ENCODE peak calls at places on chromosomes 13 and 19, in five cellular contexts. One of them, this sample, is unnamed.

GRCh38 chr13:19169496-19169895 is 12.1 kb downstream of the TUBA3C start:
- DNase-seq in breast epithelium: no peak
- DNase-seq in lower lobe of right lung: no peak
- DNase-seq in epithelial cell of proximal tubule: no peak
- DNase-seq in bronchial epithelial cell: no peak
- DNase-seq in this sample: no peak

GRCh38 chr19:10295305-10295846 is 5.6 kb downstream of the ICAM5 start:
- DNase-seq in lower lobe of right lung: peak; percentile 86
- DNase-seq in epithelial cell of proximal tubule: no peak
- DNase-seq in breast epithelium: no peak
- DNase-seq in bronchial epithelial cell: no peak
- DNase-seq in this sample: no peak

GRCh38 chr19:6709549-6709948 is 10.9 kb downstream of the C3 start:
- DNase-seq in bronchial epithelial cell: no peak
- DNase-seq in epithelial cell of proximal tubule: no peak
- DNase-seq in breast epithelium: no peak
- DNase-seq in lower lobe of right lung: peak; percentile 37
- DNase-seq in this sample: no peak

GRCh38 chr19:974564-975257 is 9.4 kb upstream of the WDR18 start:
- DNase-seq in epithelial cell of proximal tubule: no peak
- DNase-seq in bronchial epithelial cell: no peak
- DNase-seq in breast epithelium: no peak
- DNase-seq in lower lobe of right lung: no peak
- DNase-seq in this sample: no peak

GRCh38 chr19:41991025-41991424 is 3.0 kb downstream of the ATP1A3 start:
- DNase-seq in bronchial epithelial cell: no peak
- DNase-seq in epithelial cell of proximal tubule: no peak
- DNase-seq in breast epithelium: no peak
- DNase-seq in lower lobe of right lung: no peak
- DNase-seq in this sample: no peak

GRCh38 chr19:4061683-4062575 is 4.8 kb downstream of the ZBTB7A start:
- DNase-seq in bronchial epithelial cell: peak; percentile 40
- DNase-seq in lower lobe of right lung: peak; percentile 74
- DNase-seq in breast epithelium: peak; percentile 78
- DNase-seq in epithelial cell of proximal tubule: no peak
- DNase-seq in this sample: peak; percentile 73

GRCh38 chr19:48741222-48741999 is 1.0 kb upstream of the RASIP1 start:
- DNase-seq in breast epithelium: no peak
- DNase-seq in bronchial epithelial cell: peak; percentile 32
- DNase-seq in epithelial cell of proximal tubule: no peak
- DNase-seq in lower lobe of right lung: no peak
- DNase-seq in this sample: peak; percentile 43

GRCh38 chr19:45716314-45717130 is 14.2 kb downstream of the FBXO46 start:
- DNase-seq in lower lobe of right lung: no peak
- DNase-seq in bronchial epithelial cell: peak; percentile 52
- DNase-seq in breast epithelium: peak; percentile 63
- DNase-seq in epithelial cell of proximal tubule: no peak
- DNase-seq in this sample: peak; percentile 51

GRCh38 chr19:18995804-18996241 is 37.5 kb downstream of the SUGP2 start:
- DNase-seq in epithelial cell of proximal tubule: peak; percentile 43
- DNase-seq in breast epithelium: no peak
- DNase-seq in bronchial epithelial cell: peak; percentile 64
- DNase-seq in lower lobe of right lung: peak; percentile 60
- DNase-seq in this sample: peak; percentile 66

GRCh38 chr13:51478418-51479198 is 25.8 kb upstream of the INTS6 start:
- DNase-seq in breast epithelium: no peak
- DNase-seq in lower lobe of right lung: no peak
- DNase-seq in bronchial epithelial cell: no peak
- DNase-seq in epithelial cell of proximal tubule: no peak
- DNase-seq in this sample: no peak

GRCh38 chr19:47228937-47229673 is 1.9 kb downstream of the BBC3 start:
- DNase-seq in lower lobe of right lung: no peak
- DNase-seq in breast epithelium: peak; percentile 35
- DNase-seq in bronchial epithelial cell: no peak
- DNase-seq in epithelial cell of proximal tubule: no peak
- DNase-seq in this sample: peak; percentile 47

GRCh38 chr13:92354583-92354982 is 872.0 kb upstream of the GPC6 start:
- DNase-seq in lower lobe of right lung: no peak
- DNase-seq in breast epithelium: no peak
- DNase-seq in bronchial epithelial cell: no peak
- DNase-seq in epithelial cell of proximal tubule: no peak
- DNase-seq in this sample: no peak

GRCh38 chr13:24625870-24626419 is 54.3 kb upstream of the ATP12A start:
- DNase-seq in bronchial epithelial cell: no peak
- DNase-seq in lower lobe of right lung: no peak
- DNase-seq in breast epithelium: no peak
- DNase-seq in epithelial cell of proximal tubule: no peak
- DNase-seq in this sample: no peak

GRCh38 chr19:39155114-39155700 is 29.6 kb downstream of the PAK4 start:
- DNase-seq in bronchial epithelial cell: no peak
- DNase-seq in lower lobe of right lung: no peak
- DNase-seq in epithelial cell of proximal tubule: no peak
- DNase-seq in breast epithelium: no peak
- DNase-seq in this sample: peak; percentile 18

GRCh38 chr13:30971575-30971974 is 39.1 kb downstream of the TEX26 start:
- DNase-seq in bronchial epithelial cell: peak; percentile 52
- DNase-seq in lower lobe of right lung: no peak
- DNase-seq in breast epithelium: no peak
- DNase-seq in epithelial cell of proximal tubule: no peak
- DNase-seq in this sample: peak; percentile 16

GRCh38 chr13:71303144-71303543 is 563.9 kb downstream of the DACH1 start:
- DNase-seq in lower lobe of right lung: no peak
- DNase-seq in breast epithelium: no peak
- DNase-seq in bronchial epithelial cell: peak; percentile 23
- DNase-seq in epithelial cell of proximal tubule: no peak
- DNase-seq in this sample: peak; percentile 49

GRCh38 chr13:44329909-44330545 is 43.6 kb upstream of the SERP2 start:
- DNase-seq in epithelial cell of proximal tubule: no peak
- DNase-seq in lower lobe of right lung: no peak
- DNase-seq in breast epithelium: no peak
- DNase-seq in bronchial epithelial cell: no peak
- DNase-seq in this sample: no peak

GRCh38 chr19:48033604-48034003 is 10.3 kb downstream of the CABP5 start:
- DNase-seq in breast epithelium: no peak
- DNase-seq in bronchial epithelial cell: no peak
- DNase-seq in epithelial cell of proximal tubule: no peak
- DNase-seq in lower lobe of right lung: no peak
- DNase-seq in this sample: no peak

GRCh38 chr19:4232614-4233281 is 3.4 kb downstream of the EBI3 start:
- DNase-seq in bronchial epithelial cell: no peak
- DNase-seq in breast epithelium: no peak
- DNase-seq in epithelial cell of proximal tubule: no peak
- DNase-seq in lower lobe of right lung: no peak
- DNase-seq in this sample: no peak

GRCh38 chr19:34217952-34218817 is 36.2 kb upstream of the GARRE1 start:
- DNase-seq in lower lobe of right lung: no peak
- DNase-seq in bronchial epithelial cell: peak; percentile 91
- DNase-seq in breast epithelium: peak; percentile 34
- DNase-seq in epithelial cell of proximal tubule: no peak
- DNase-seq in this sample: peak; percentile 81

GRCh38 chr19:18053571-18054219 is 33.0 kb downstream of the IL12RB1 start:
- DNase-seq in breast epithelium: no peak
- DNase-seq in bronchial epithelial cell: no peak
- DNase-seq in epithelial cell of proximal tubule: no peak
- DNase-seq in lower lobe of right lung: no peak
- DNase-seq in this sample: peak; percentile 43

GRCh38 chr13:49320975-49321374 is 73.2 kb downstream of the CDADC1 start:
- DNase-seq in lower lobe of right lung: no peak
- DNase-seq in bronchial epithelial cell: no peak
- DNase-seq in breast epithelium: no peak
- DNase-seq in epithelial cell of proximal tubule: no peak
- DNase-seq in this sample: no peak

GRCh38 chr13:30153871-30154426 is 153.4 kb downstream of the KATNAL1 start:
- DNase-seq in epithelial cell of proximal tubule: no peak
- DNase-seq in lower lobe of right lung: no peak
- DNase-seq in bronchial epithelial cell: no peak
- DNase-seq in breast epithelium: no peak
- DNase-seq in this sample: peak; percentile 17

GRCh38 chr13:69579351-69579750 is 528.3 kb upstream of the ATXN8OS start:
- DNase-seq in epithelial cell of proximal tubule: no peak
- DNase-seq in breast epithelium: no peak
- DNase-seq in lower lobe of right lung: no peak
- DNase-seq in bronchial epithelial cell: no peak
- DNase-seq in this sample: peak; percentile 29

GRCh38 chr13:39148513-39148961 is 110.3 kb downstream of the NHLRC3 start:
- DNase-seq in bronchial epithelial cell: peak; percentile 94
- DNase-seq in breast epithelium: no peak
- DNase-seq in epithelial cell of proximal tubule: peak; percentile 99
- DNase-seq in lower lobe of right lung: no peak
- DNase-seq in this sample: peak; percentile 94

GRCh38 chr19:461664-462551 is 1.1 kb upstream of the SHC2 start:
- DNase-seq in bronchial epithelial cell: no peak
- DNase-seq in breast epithelium: peak; percentile 31
- DNase-seq in epithelial cell of proximal tubule: no peak
- DNase-seq in lower lobe of right lung: no peak
- DNase-seq in this sample: no peak

GRCh38 chr19:16383584-16384161 is 59.0 kb downstream of the KLF2 start:
- DNase-seq in bronchial epithelial cell: no peak
- DNase-seq in lower lobe of right lung: no peak
- DNase-seq in epithelial cell of proximal tubule: no peak
- DNase-seq in breast epithelium: no peak
- DNase-seq in this sample: no peak
- TF ChIP-seq CTCF in bronchial epithelial cell: no peak
- TF ChIP-seq CTCF in lower lobe of right lung: no peak
- TF ChIP-seq CTCF in epithelial cell of proximal tubule: no peak
- TF ChIP-seq CTCF in breast epithelium: no peak
- TF ChIP-seq CTCF in this sample: no peak

DNA sequence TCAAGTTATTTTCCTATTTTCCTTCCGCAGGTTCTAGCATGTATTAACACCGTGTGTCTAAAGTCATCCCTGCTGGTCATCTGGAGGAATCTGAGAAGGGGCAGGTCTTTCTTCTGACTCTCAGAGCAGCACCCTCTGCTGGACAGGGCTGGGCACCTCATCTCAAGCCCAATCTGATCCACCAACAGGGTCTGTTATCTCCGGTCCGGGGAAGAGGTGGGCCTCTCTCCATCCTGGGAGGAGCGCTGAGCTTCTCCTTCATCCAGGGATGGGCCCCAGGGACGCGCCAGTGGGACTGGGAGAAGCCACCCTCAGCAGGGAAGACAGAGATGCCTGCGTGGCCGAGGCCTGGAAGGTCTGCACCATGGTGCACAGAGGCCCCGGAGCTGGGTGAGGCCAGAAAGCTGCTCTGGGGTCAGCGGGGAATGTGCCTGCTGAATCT is 26.0 kb upstream of the ZNF331 start:
- DNase-seq in lower lobe of right lung: peak; percentile 72
- DNase-seq in epithelial cell of proximal tubule: no peak
- DNase-seq in bronchial epithelial cell: peak; percentile 52
- DNase-seq in breast epithelium: peak; percentile 28
- DNase-seq in this sample: peak; percentile 68
- TF ChIP-seq CTCF in lower lobe of right lung: peak; percentile 76
- TF ChIP-seq CTCF in epithelial cell of proximal tubule: peak; percentile 56
- TF ChIP-seq CTCF in bronchial epithelial cell: peak; percentile 57
- TF ChIP-seq CTCF in breast epithelium: peak; percentile 68
- TF ChIP-seq CTCF in this sample: peak; percentile 43

GRCh38 chr13:50374517-50374916 is 359.3 kb downstream of the KCNRG start:
- DNase-seq in breast epithelium: no peak
- DNase-seq in lower lobe of right lung: no peak
- DNase-seq in epithelial cell of proximal tubule: no peak
- DNase-seq in bronchial epithelial cell: no peak
- DNase-seq in this sample: no peak

GRCh38 chr13:50377726-50378270 is 362.6 kb downstream of the KCNRG start:
- DNase-seq in lower lobe of right lung: no peak
- DNase-seq in epithelial cell of proximal tubule: no peak
- DNase-seq in breast epithelium: no peak
- DNase-seq in bronchial epithelial cell: no peak
- DNase-seq in this sample: no peak

GRCh38 chr13:50378513-50378970 is 363.3 kb downstream of the KCNRG start:
- DNase-seq in bronchial epithelial cell: no peak
- DNase-seq in breast epithelium: no peak
- DNase-seq in lower lobe of right lung: no peak
- DNase-seq in epithelial cell of proximal tubule: no peak
- DNase-seq in this sample: no peak

GRCh38 chr13:50375792-50376191 is 360.5 kb downstream of the KCNRG start:
- DNase-seq in breast epithelium: no peak
- DNase-seq in epithelial cell of proximal tubule: peak; percentile 86
- DNase-seq in bronchial epithelial cell: peak; percentile 52
- DNase-seq in lower lobe of right lung: no peak
- DNase-seq in this sample: peak; percentile 69

DNA sequence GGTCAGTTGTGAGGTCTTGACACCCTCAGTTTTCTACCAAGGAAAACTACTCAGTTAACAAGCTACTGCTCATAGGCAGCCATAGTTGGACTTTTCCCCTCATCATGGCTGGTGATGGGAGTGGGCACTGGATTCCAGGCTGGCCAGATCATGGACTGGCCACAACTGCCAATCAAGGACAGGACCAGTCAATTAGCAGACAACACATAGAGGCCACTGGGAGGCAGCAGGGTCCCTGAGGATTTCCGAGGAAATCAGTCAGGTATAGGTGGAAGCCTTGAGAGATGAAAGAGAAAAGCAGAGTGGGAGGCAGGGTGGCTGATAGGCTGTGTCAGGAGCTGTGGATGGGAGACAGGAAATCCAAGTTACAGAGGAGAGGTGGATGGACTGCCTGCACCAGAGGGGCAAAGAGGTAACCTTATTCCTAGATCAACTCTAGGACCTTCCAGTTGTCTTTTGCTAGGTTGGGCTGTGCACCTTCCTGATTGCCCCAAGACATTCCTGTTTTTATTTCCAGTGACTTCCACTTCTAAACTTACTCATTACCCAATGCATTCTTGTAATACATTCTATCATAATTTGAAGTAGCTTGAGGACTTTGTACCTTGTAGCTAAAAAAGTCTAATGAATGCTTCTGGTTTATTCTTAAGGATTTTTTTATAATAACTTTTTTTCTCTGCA is 361.8 kb downstream of the KCNRG start:
- DNase-seq in bronchial epithelial cell: no peak
- DNase-seq in breast epithelium: no peak
- DNase-seq in epithelial cell of proximal tubule: no peak
- DNase-seq in lower lobe of right lung: no peak
- DNase-seq in this sample: peak; percentile 35
- TF ChIP-seq CTCF in bronchial epithelial cell: peak; percentile 35
- TF ChIP-seq CTCF in breast epithelium: no peak
- TF ChIP-seq CTCF in epithelial cell of proximal tubule: peak; percentile 50
- TF ChIP-seq CTCF in lower lobe of right lung: no peak
- TF ChIP-seq CTCF in this sample: peak; percentile 19

DNA sequence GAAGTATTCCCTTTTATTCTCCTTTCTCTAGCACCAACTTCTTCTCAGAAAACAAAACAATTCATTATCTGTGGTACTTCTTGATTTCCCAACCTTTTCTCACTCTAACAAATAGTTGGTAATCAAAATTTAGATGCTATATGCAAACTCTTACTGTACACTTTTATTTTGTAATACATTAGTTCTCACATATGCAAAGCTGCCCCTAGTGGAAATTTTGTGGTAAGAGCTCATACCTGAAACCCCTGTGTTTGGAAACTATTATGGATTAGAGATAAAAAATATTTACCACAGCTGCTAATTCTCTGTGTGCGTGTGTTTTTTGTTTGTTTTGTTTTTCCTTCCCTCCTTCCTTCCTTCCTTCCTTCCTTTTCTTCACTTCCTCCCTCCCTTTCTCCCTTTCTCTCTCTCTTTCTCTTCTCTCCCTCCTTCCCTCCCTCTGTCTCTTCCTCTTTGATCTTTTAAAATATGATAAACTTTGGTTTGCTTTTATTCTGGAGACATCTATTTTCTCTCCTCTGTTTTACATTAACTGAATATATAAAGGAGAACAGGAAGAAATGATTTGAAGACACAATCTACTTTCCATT is 537.4 kb downstream of the SLITRK6 start:
- DNase-seq in epithelial cell of proximal tubule: no peak
- DNase-seq in bronchial epithelial cell: peak; percentile 26
- DNase-seq in breast epithelium: no peak
- DNase-seq in lower lobe of right lung: no peak
- DNase-seq in this sample: peak; percentile 49
- TF ChIP-seq CTCF in epithelial cell of proximal tubule: peak; percentile 36
- TF ChIP-seq CTCF in bronchial epithelial cell: peak; percentile 42
- TF ChIP-seq CTCF in breast epithelium: no peak
- TF ChIP-seq CTCF in lower lobe of right lung: peak; percentile 28
- TF ChIP-seq CTCF in this sample: peak; percentile 61

This sample was measured in epithelial cell of esophagus.